ENCODE peak calls at places on chromosome 5, in eight cellular contexts. I, F, P, W, Q, L, C and U are unnamed samples.

GRCh38 chr5:24606974-24607373 is 37.8 kb downstream of the CDH10 start:
- DNase-seq in W (no peak), C (no peak), P (no peak), L (no peak), F (no peak), Q (no peak), I (no peak), U (no peak)

GRCh38 chr5:144418719-144419118 is 248.0 kb downstream of the KCTD16 start:
- DNase-seq in P (no peak), L (no peak), F (no peak), Q (no peak), C (no peak), W (no peak), I (no peak), U (no peak)

GRCh38 chr5:11177993-11178711 is 417.1 kb upstream of the DAP start:
- DNase-seq in C (no peak), P (no peak), W (no peak), L (no peak), I (no peak), Q (no peak), F (no peak), U (no peak)

GRCh38 chr5:28249771-28250415 is 1211.5 kb upstream of the CDH9 start:
- DNase-seq in Q (no peak), L (no peak), P (no peak), I (no peak), C (no peak), W (peak; percentile 3), F (no peak), U (no peak)

GRCh38 chr5:127094161-127094560 is 20.9 kb upstream of the C5orf63 start:
- DNase-seq in F (no peak), I (no peak), P (no peak), Q (no peak), C (no peak), L (no peak), W (no peak), U (no peak)

GRCh38 chr5:159441441-159441840 is 111.2 kb upstream of the IL12B start:
- DNase-seq in L (peak; percentile 58), F (no peak), I (peak; percentile 42), C (no peak), P (peak; percentile 17), W (peak; percentile 34), Q (no peak), U (peak; percentile 12)

GRCh38 chr5:38515081-38515480 is 41.4 kb downstream of the LIFR start:
- DNase-seq in I (no peak), L (no peak), C (no peak), F (no peak), Q (no peak), W (no peak), P (no peak), U (no peak)

GRCh38 chr5:132821791-132822190 is 8.7 kb downstream of the SHROOM1 start:
- DNase-seq in P (peak; percentile 30), C (no peak), F (no peak), L (no peak), W (peak; percentile 47), Q (no peak), I (no peak), U (no peak)

GRCh38 chr5:148979104-148979723 is 83.6 kb downstream of the SH3TC2 start:
- DNase-seq in Q (no peak), C (no peak), I (no peak), F (no peak), P (no peak), L (no peak), W (no peak), U (no peak)

GRCh38 chr5:152844713-152845112 is 439.6 kb upstream of the NMUR2 start:
- DNase-seq in C (no peak), F (no peak), W (no peak), P (no peak), Q (no peak), L (no peak), I (no peak), U (no peak)

GRCh38 chr5:177453852-177454396 is 7.3 kb downstream of the PRR7 start:
- DNase-seq in Q (no peak), F (no peak), I (no peak), C (no peak), P (no peak), W (peak; percentile 61), L (no peak), U (no peak)

GRCh38 chr5:126477281-126477680 is 54.1 kb downstream of the GRAMD2B start:
- DNase-seq in C (no peak), L (no peak), I (no peak), Q (no peak), W (no peak), P (no peak), F (no peak), U (no peak)

GRCh38 chr5:163566678-163567077 is 61.3 kb downstream of the MAT2B start:
- DNase-seq in C (no peak), W (no peak), P (no peak), L (no peak), I (no peak), F (no peak), Q (no peak), U (no peak)

GRCh38 chr5:154943527-154943926 is 2.7 kb downstream of the MRPL22 start:
- DNase-seq in L (no peak), Q (no peak), F (no peak), W (no peak), P (no peak), I (no peak), C (no peak), U (no peak)

GRCh38 chr5:97049175-97049574 is 93.2 kb downstream of the LIX1 start:
- DNase-seq in P (no peak), W (no peak), I (no peak), Q (no peak), L (no peak), F (no peak), C (no peak), U (no peak)

GRCh38 chr5:18394154-18394804 is 760.0 kb downstream of the TAF11L14 start:
- DNase-seq in L (peak; percentile 41), I (no peak), P (peak; percentile 62), Q (no peak), C (no peak), F (peak; percentile 71), W (peak; percentile 79), U (no peak)

GRCh38 chr5:114500756-114501155 is 138.9 kb downstream of the KCNN2 start:
- DNase-seq in L (no peak), C (no peak), Q (no peak), P (no peak), F (no peak), W (no peak), I (no peak), U (no peak)

GRCh38 chr5:113050606-113051391 is 74.2 kb downstream of the DCP2 start:
- DNase-seq in F (peak; percentile 83), W (no peak), I (no peak), C (no peak), L (no peak), Q (no peak), P (peak; percentile 89), U (no peak)

GRCh38 chr5:140220032-140220697 is 45.2 kb downstream of the CYSTM1 start:
- DNase-seq in L (no peak), I (no peak), F (peak; percentile 54), Q (no peak), C (no peak), P (peak; percentile 43), W (no peak), U (no peak)

GRCh38 chr5:1552469-1553255 is 28.9 kb upstream of the LPCAT1 start:
- DNase-seq in F (no peak), I (peak; percentile 23), Q (peak; percentile 70), C (no peak), P (peak; percentile 38), W (no peak), L (no peak), U (no peak)

GRCh38 chr5:88661870-88662207 is 221.1 kb downstream of the MEF2C start:
- DNase-seq in Q (no peak), W (no peak), P (no peak), F (no peak), C (no peak), L (no peak), I (no peak), U (no peak)
- H3K4me3 ChIP-seq in Q (no peak overlapping the region), W (no peak overlapping the region), P (no peak overlapping the region), F (peak overlapping the region; percentile 45), C (no peak overlapping the region), L (no peak overlapping the region), I (no peak overlapping the region), U (no peak overlapping the region)

DNA sequence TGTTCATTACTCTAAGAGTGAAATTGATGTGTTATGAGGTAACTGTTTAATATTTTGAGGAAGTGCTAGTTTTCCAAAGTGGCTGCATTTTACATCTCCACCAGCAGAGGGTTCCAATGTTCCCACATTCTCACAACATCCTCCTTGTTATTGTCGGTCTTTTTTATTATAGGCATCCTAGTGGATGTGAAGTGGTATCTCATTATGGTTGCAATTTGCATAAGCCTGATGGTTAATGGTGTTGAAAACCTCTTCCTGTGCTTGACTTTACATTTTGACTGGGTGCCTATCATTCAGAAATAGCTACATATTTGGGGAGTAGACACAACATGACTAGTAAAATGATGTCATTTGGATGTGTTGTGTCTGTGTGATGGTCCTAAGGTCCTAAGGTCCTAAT is 143.6 kb downstream of the MRPS30 start:
- DNase-seq in C (no peak), I (no peak), P (peak; percentile 49), F (peak; percentile 44), W (peak; percentile 48), L (peak; percentile 43), Q (no peak), U (no peak)
- TF ChIP-seq CTCF in C (peak; percentile 14), I (peak; percentile 53), P (peak; percentile 61), F (peak; percentile 72), W (peak; percentile 57), L (peak; percentile 41), Q (peak; percentile 72), U (peak; percentile 10)

DNA sequence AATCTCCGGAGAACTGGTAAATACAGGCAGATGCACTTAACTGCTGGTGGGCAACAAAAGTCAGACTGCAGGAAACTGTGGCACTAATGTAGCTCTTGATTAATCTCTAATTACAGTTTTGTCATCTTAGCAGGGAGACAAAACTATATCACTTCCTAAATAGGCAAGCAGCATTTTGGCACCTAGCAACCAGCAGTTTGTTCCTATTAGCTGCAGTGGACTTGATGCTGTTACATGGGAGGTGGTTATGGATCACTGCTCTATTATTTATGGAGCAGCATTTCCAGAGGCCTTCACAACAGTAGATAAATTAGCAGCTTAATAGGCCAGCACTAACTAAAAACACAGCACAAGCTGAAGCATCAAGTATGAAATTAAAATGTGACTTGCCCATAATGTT is 518.3 kb upstream of the ITGA1 start:
- DNase-seq in P (no peak), F (no peak), C (no peak), W (no peak), I (no peak), Q (no peak), L (no peak), U (no peak)
- H3K4me3 ChIP-seq in P (no peak overlapping the region), F (no peak overlapping the region), C (no peak overlapping the region), W (no peak overlapping the region), I (no peak overlapping the region), Q (no peak overlapping the region), L (no peak overlapping the region), U (no peak overlapping the region)

DNA sequence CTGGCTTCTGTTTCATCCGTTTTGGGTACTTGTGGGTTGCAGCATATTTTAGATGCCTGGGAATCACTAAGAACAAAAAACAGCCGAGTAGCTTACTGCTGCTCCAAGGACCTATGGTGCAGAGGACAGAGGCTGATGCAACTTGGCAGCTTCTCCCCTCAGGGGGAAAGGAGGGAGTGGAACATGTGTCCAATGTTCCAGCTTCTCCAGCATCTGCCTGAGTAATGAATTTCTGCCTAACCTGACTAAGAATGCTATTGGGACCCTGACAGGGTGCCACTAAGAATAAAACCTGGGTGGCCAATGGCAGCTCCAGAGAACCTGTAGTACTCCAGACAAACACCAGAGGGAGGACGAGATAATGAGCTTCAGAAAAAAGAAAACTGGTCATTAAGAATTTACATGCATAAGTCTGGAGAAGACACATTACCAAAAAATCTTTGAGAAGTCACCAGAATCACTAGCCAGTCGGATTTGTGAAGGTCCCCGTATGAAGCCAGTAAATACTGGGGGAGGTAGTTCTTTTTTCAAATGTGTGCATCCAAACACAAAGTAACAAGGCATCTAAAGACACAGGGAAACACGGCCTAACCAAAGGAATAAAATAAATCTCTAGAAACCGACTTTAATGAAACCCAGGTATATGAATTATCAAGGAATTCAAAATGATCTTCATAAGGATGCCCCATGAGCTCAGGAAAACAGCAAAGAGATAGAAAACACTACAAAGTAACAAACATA is 293.5 kb downstream of the HINT1 start:
- DNase-seq in Q (no peak), I (peak; percentile 14), F (peak; percentile 20), C (no peak), L (peak; percentile 20), P (peak; percentile 46), W (peak; percentile 35), U (peak; percentile 26)
- TF ChIP-seq CTCF in Q (peak; percentile 59), I (peak; percentile 48), F (peak; percentile 61), C (peak; percentile 42), L (peak; percentile 45), P (peak; percentile 61), W (peak; percentile 47), U (peak; percentile 50)